ENCODE peak calls at places on chromosomes 13 and 19, in ten cellular contexts. J, C, K, Z, Y, F, T, G, L and B are unnamed samples.

GRCh38 chr13:60335531-60335930 is 61.5 kb upstream of the TDRD3 start:
- DNase-seq in T (no peak), G (no peak), C (peak; percentile 34), L (no peak), Y (no peak), Z (no peak), J (no peak), F (no peak), K (peak; percentile 22), B (no peak)

GRCh38 chr19:56837492-56837891 is 3.0 kb downstream of the PEG3 start:
- DNase-seq in L (peak; percentile 83), C (peak; percentile 67), T (no peak), J (peak; percentile 17), G (no peak), K (no peak), F (peak; percentile 33), Y (peak; percentile 31), Z (peak; percentile 20), B (peak; percentile 27)

GRCh38 chr13:51235756-51236564 is 13.8 kb downstream of the FAM124A start:
- DNase-seq in K (no peak), F (no peak), C (no peak), J (no peak), G (no peak), Y (no peak), Z (no peak), T (no peak), L (no peak), B (no peak)

GRCh38 chr13:45333973-45334922 is 6.7 kb downstream of the TPT1 start:
- DNase-seq in C (no peak), F (no peak), G (no peak), J (no peak), Y (no peak), T (no peak), K (peak; percentile 62), Z (peak; percentile 47), L (no peak), B (no peak)

GRCh38 chr13:32472194-32472621 is 44.3 kb upstream of the N4BP2L1 start:
- DNase-seq in G (no peak), L (no peak), K (no peak), J (no peak), T (no peak), F (no peak), Z (no peak), C (peak; percentile 19), Y (no peak), B (no peak)

GRCh38 chr13:111270765-111271164 is 49.7 kb upstream of the TEX29 start:
- DNase-seq in Y (no peak), C (peak; percentile 52), F (no peak), Z (peak; percentile 70), J (no peak), K (peak; percentile 55), G (no peak), L (no peak), T (no peak), B (no peak)

GRCh38 chr13:75136151-75136550 is 345.8 kb downstream of the TBC1D4 start:
- DNase-seq in F (no peak), C (no peak), K (no peak), Z (no peak), T (no peak), L (no peak), G (no peak), J (no peak), Y (no peak), B (no peak)

GRCh38 chr13:110937511-110938303 is 22.8 kb upstream of the ANKRD10 start:
- DNase-seq in K (no peak), L (no peak), Y (no peak), Z (no peak), C (no peak), J (no peak), T (no peak), F (no peak), G (no peak), B (no peak)

DNA sequence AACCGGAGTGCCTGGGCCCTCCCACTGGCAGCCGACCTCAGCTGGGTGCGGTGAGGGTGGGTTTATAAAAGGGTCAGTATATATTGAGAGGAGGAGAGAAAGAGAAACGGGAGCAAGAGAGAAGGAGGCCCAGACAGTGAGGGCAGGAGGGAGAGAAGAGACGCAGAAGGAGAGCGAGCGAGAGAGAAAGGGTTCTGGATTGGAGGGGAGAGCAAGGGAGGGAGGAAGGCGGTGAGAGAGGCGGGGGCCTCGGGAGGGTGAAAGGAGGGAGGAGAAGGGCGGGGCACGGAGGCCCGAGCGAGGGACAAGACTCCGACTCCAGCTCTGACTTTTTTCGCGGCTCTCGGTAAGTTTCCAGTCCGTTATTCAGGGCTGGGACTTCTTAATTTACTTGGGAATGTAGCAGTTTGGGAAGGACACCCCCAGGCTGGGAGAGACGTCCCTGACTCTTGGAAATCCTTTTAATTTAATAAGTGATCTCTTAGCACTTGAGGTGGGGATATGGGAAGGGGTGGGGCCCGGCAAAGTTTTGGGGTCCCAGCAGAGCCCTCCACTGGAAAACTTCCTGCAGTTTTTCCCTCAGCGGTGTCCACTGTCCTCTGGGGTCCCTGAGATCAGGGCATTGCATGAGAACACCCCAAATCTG is at the start of gene EMP3:
- DNase-seq in Z (peak; percentile 90), T (peak; percentile 76), J (peak; percentile 53), G (no peak), L (peak; percentile 85), Y (peak; percentile 69), F (peak; percentile 58), C (peak; percentile 95), K (peak; percentile 92), B (peak; percentile 76)
- H3K27ac ChIP-seq in Z (peak within 1 kb of the TSS; percentile 95), T (peak within 1 kb of the TSS; percentile 30), J (peak within 1 kb of the TSS; percentile 97), G (no peak within 1 kb of the TSS), L (peak within 1 kb of the TSS; percentile 94), Y (peak within 1 kb of the TSS; percentile 90), F (peak within 1 kb of the TSS; percentile 90), C (peak within 1 kb of the TSS; percentile 96), K (peak within 1 kb of the TSS; percentile 98), B (peak within 1 kb of the TSS; percentile 81)

GRCh38 chr19:17873661-17874422 is 2.1 kb downstream of the SLC5A5 start:
- DNase-seq in F (no peak), C (no peak), T (peak; percentile 42), G (no peak), J (no peak), K (no peak), Y (peak; percentile 63), L (no peak), Z (no peak), B (peak; percentile 60)
- H3K4me3 ChIP-seq in F (no peak overlapping the region), C (no peak overlapping the region), T (peak overlapping the region; percentile 53), G (peak overlapping the region; percentile 76), J (peak overlapping the region; percentile 39), K (no peak overlapping the region), Y (peak overlapping the region; percentile 24), L (peak overlapping the region; percentile 45), Z (peak overlapping the region; percentile 3), B (peak overlapping the region; percentile 17)

DNA sequence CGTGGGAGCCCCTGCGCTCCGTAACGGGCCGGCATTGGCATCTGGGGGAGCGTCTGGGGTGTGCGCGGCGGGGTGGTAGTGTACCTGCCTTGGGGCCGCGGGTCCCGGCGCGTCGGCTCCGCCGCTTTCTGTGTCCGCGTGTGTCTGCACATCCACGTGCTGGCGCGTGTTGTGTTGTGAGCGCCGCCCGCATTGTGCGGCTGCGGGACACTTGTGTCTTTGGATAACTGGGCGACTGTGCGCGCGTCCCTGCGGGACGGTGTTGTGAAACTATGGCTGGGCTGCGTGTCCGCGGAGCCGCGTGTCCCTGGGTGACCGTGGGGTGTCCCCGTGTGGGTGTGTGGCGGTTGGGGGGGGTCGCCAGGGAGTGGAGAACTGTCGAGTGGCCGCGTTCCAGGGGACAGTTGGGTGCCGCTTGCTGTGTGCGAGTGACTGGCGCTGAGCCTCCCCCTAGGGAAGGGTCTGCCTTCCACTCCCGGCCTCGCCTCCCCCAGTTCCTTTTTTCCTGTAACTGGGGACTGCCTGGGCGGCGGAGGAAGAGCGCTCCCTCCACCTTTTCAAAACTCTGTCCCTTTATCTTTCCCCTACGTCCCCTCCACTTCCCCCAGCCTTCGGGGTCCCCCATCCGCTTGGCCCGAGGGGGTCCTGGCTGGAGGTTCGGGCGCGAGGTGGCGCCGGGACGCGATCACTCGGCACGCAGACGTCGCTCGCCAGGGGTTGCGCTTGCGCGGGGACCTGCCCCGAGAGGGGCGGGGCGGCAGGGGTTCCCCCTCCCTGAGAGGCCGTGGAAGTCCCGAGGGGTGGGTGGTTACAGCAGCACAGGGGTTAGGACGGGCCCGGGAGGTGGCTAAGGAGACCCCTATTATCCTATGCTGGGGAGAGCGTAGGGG is 5.6 kb upstream of the NFIC start:
- DNase-seq in C (no peak), T (no peak), F (no peak), G (no peak), Z (no peak), Y (peak; percentile 66), L (peak; percentile 86), K (no peak), J (no peak), B (peak; percentile 77)
- TF ChIP-seq CTCF in C (no peak), T (no peak), F (peak; percentile 4), G (no peak), Z (no peak), Y (no peak), L (no peak), K (peak; percentile 20), J (no peak), B (no peak)

DNA sequence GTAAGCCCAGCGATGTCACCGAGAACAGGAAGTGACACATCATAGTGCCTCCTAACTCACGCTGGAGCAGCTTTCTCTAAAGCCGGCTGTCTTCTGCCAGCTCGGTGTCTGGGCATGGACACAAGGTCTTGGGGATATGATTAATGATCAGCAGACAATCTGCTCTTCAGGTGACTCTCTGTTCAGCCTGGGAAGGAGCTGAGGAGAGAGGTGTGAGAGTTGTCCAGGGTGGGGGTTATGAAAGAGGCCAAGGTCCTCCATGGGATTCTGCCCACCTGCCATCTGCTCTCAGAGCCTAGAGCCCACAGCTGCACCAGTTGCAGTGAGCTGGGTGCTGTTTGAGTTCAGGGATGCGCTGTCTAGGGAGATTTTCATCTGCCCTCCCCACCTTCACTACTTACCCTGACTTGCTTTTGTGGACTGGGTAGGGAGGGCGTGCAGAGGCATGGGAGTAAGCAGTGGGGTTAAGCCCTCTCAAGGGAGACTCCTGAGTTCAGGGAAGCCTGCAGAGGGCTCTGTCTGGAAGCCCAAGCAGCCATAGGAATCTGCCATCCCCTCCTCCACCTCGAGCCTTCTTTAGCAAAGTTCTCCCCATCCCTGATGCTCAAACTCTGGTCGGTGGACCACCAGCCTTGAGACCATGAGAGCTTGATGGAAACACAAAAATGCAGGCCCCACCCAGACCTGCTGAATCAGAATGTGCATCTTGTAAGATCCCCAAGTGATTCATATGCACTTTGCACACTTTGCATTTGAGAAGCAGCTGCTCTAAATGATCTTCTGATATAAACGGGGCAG is 539.7 kb downstream of the RFC3 start:
- DNase-seq in Y (no peak), K (peak; percentile 79), T (peak; percentile 25), Z (peak; percentile 74), L (no peak), F (no peak), J (no peak), C (peak; percentile 58), G (no peak), B (no peak)
- H3K27ac ChIP-seq in Y (no peak overlapping the region), K (no peak overlapping the region), T (peak overlapping the region; percentile 87), Z (peak overlapping the region; percentile 56), L (no peak overlapping the region), F (no peak overlapping the region), J (peak overlapping the region; percentile 40), C (peak overlapping the region; percentile 52), G (no peak overlapping the region), B (no peak overlapping the region)

GRCh38 chr19:6710273-6711077 is 10.0 kb downstream of the C3 start:
- DNase-seq in F (no peak), K (no peak), T (no peak), L (no peak), J (no peak), C (no peak), Y (no peak), Z (no peak), G (no peak), B (no peak)
- H3K4me3 ChIP-seq in F (no peak overlapping the region), K (no peak overlapping the region), T (no peak overlapping the region), L (no peak overlapping the region), J (no peak overlapping the region), C (no peak overlapping the region), Y (no peak overlapping the region), Z (no peak overlapping the region), G (peak overlapping the region; percentile 58), B (no peak overlapping the region)

GRCh38 chr19:33397536-33398360 is 24.2 kb downstream of the CEBPG start:
- DNase-seq in T (no peak), Z (no peak), F (no peak), Y (no peak), L (no peak), G (no peak), C (no peak), J (no peak), K (no peak), B (no peak)
- TF ChIP-seq CTCF in T (no peak), Z (peak; percentile 68), F (no peak), Y (no peak), L (peak; percentile 32), G (peak; percentile 44), C (no peak), J (no peak), K (no peak), B (no peak)